ENCODE peak calls at places on chromosomes 2 and 18, in four cellular contexts. One of them, this sample, is unnamed.

GRCh38 chr18:11937874-11938478 is 29.9 kb upstream of the MPPE1 start:
- DNase-seq in HepG2: peak
- DNase-seq in endothelial cell of umbilical vein: peak
- DNase-seq in GM12878: peak
- DNase-seq in this sample: peak

GRCh38 chr2:224925822-224926124 is 116.5 kb downstream of the DOCK10 start:
- DNase-seq in GM12878: no peak
- DNase-seq in endothelial cell of umbilical vein: no peak
- DNase-seq in HepG2: no peak
- DNase-seq in this sample: no peak

GRCh38 chr2:70979626-70980025 is 1.2 kb downstream of the ANKRD53 start:
- DNase-seq in endothelial cell of umbilical vein: no peak
- DNase-seq in HepG2: no peak
- DNase-seq in GM12878: no peak
- DNase-seq in this sample: no peak

GRCh38 chr2:63888490-63889402 is 47.0 kb downstream of the UGP2 start:
- DNase-seq in HepG2: peak
- DNase-seq in endothelial cell of umbilical vein: peak
- DNase-seq in GM12878: peak
- DNase-seq in this sample: peak

GRCh38 chr2:12514168-12514567 is 202.6 kb upstream of the TRIB2 start:
- DNase-seq in endothelial cell of umbilical vein: no peak
- DNase-seq in GM12878: no peak
- DNase-seq in HepG2: no peak
- DNase-seq in this sample: no peak

GRCh38 chr2:46537624-46538023 is 58.3 kb downstream of the TMEM247 start:
- DNase-seq in endothelial cell of umbilical vein: no peak
- DNase-seq in GM12878: no peak
- DNase-seq in HepG2: no peak
- DNase-seq in this sample: no peak

GRCh38 chr2:113041871-113042270 is 10.8 kb downstream of the IL36B start:
- DNase-seq in endothelial cell of umbilical vein: no peak
- DNase-seq in GM12878: no peak
- DNase-seq in HepG2: no peak
- DNase-seq in this sample: no peak

GRCh38 chr2:235449568-235449967 is 44.3 kb upstream of the AGAP1 start:
- DNase-seq in HepG2: no peak
- DNase-seq in endothelial cell of umbilical vein: no peak
- DNase-seq in GM12878: no peak
- DNase-seq in this sample: no peak

GRCh38 chr2:215635071-215635787 is 199.4 kb upstream of the FN1 start:
- DNase-seq in endothelial cell of umbilical vein: no peak
- DNase-seq in GM12878: no peak
- DNase-seq in HepG2: no peak
- DNase-seq in this sample: no peak

DNA sequence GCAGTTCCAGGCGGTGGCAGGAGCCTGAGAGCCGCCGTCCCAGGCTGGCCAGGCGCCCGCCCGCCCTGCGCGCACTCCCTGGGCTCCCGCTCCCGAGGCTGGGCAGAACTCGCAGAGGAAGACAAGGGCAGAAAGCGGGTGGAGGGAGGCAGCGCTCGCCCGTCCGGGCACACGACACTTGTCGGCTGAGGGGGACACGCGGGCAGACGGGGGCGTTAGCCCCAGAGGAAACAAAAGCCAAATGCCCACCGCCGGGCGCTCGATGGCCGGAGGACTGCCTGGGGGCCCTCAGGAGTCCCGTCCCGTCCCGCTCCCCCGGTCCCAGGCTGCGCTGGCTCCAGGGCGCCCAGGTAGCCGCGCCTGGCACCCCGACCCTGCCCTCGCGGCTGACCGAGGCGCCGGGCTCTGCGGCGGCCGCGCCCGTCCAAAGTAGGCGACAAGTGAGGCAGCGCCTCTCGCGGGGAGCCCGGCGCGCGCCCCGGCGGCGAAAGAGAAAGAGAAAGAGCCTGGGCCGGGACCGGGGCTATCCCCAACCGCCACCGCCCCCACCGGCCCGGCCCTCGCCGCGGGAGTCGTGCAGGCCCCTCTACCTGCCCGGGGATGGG is 491 bp downstream of the L3MBTL4 start:
- DNase-seq in GM12878: no peak
- DNase-seq in endothelial cell of umbilical vein: no peak
- DNase-seq in HepG2: peak
- DNase-seq in this sample: no peak
- TF ChIP-seq EZH2 in GM12878: no peak
- TF ChIP-seq EZH2 in endothelial cell of umbilical vein: peak
- TF ChIP-seq EZH2 in HepG2: no peak
- TF ChIP-seq EZH2 in this sample: no peak

GRCh38 chr2:227889336-227889735 is 17.9 kb downstream of the DAW1 start:
- DNase-seq in HepG2: no peak
- DNase-seq in endothelial cell of umbilical vein: no peak
- DNase-seq in GM12878: no peak
- DNase-seq in this sample: no peak
- H2AFZ ChIP-seq in HepG2: no peak
- H2AFZ ChIP-seq in endothelial cell of umbilical vein: no peak
- H2AFZ ChIP-seq in GM12878: no peak
- H2AFZ ChIP-seq in this sample: no peak

GRCh38 chr18:23253630-23254029 is 118.3 kb downstream of the CABLES1 start:
- DNase-seq in endothelial cell of umbilical vein: no peak
- DNase-seq in GM12878: no peak
- DNase-seq in HepG2: no peak
- DNase-seq in this sample: no peak
- TF ChIP-seq EZH2 in endothelial cell of umbilical vein: no peak
- TF ChIP-seq EZH2 in GM12878: no peak
- TF ChIP-seq EZH2 in HepG2: no peak
- TF ChIP-seq EZH2 in this sample: no peak

GRCh38 chr2:48283870-48284269 is 246.1 kb upstream of the STON1 start:
- DNase-seq in GM12878: no peak
- DNase-seq in endothelial cell of umbilical vein: no peak
- DNase-seq in HepG2: no peak
- DNase-seq in this sample: no peak

GRCh38 chr2:48282281-48282680 is 247.7 kb upstream of the STON1 start:
- DNase-seq in HepG2: no peak
- DNase-seq in GM12878: no peak
- DNase-seq in endothelial cell of umbilical vein: no peak
- DNase-seq in this sample: no peak

GRCh38 chr2:48279347-48279746 is 250.6 kb upstream of the STON1 start:
- DNase-seq in endothelial cell of umbilical vein: no peak
- DNase-seq in GM12878: no peak
- DNase-seq in HepG2: no peak
- DNase-seq in this sample: no peak

GRCh38 chr2:48287971-48288370 is 242.0 kb upstream of the STON1 start:
- DNase-seq in GM12878: no peak
- DNase-seq in endothelial cell of umbilical vein: no peak
- DNase-seq in HepG2: no peak
- DNase-seq in this sample: no peak

DNA sequence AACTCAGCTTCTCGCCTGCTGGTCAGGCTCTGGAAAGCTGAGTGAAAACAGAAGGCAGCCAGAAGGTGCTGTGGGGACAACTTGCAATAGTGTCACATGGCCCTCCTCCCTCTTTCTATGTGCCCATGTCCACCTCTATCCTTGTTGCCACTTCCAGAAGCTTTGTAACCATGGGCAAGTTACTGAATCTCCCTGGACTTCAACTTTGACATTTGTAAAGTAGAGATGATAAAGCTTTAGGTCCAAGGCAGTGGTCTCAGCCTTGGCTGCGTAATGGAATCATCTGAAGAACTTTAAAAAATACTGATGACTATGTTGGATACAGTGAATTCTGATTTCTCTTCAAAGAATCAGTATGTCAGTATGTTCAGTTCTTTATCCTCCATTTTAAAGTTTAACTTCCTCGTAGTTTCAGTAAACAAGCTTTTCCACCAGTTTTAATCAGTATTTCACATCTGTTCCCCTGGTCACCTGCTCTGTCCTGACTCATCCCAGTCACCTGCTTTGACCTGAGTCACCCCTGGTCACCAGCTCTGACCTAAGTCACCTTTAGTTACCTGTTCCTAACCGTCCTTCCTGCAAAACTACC is 245.2 kb upstream of the STON1 start:
- DNase-seq in GM12878: no peak
- DNase-seq in HepG2: no peak
- DNase-seq in endothelial cell of umbilical vein: no peak
- DNase-seq in this sample: no peak
- H2AFZ ChIP-seq in GM12878: no peak
- H2AFZ ChIP-seq in HepG2: no peak
- H2AFZ ChIP-seq in endothelial cell of umbilical vein: no peak
- H2AFZ ChIP-seq in this sample: no peak

DNA sequence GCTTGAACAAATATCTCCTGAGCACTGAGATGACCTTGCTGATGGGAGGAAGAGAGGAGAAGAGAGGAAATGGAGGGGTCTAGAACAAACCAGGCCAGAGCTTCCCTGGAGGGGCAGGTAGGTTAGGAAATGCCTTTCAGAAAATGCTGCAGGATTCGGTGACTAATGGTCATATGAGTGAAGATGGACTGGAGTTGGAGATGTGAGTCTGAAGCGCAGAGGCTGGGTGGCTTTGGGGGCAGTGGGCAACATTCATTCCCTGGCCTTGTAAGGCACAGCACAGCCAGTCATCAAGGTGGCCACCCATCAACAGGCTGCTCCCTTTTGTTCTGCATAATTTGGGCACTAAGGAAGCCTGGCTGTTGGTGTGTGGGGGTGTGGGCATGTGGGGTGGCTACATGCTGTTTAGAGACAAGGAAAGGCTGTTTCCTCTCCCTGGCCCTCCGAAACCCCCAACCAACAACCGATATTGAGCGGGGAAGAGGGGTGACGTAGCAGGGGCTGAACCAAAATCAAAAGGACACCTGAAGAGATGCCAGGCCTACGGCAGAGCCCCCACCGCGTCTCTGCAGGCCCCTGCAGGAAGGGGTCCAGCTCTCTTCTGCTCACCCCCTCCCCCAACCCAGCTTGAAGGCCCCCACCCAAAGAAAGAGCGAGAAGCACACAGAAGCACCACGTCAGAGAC is 1.5 kb downstream of the SLC30A3 start:
- DNase-seq in GM12878: no peak
- DNase-seq in endothelial cell of umbilical vein: no peak
- DNase-seq in HepG2: no peak
- DNase-seq in this sample: no peak
- TF ChIP-seq EZH2 in GM12878: no peak
- TF ChIP-seq EZH2 in endothelial cell of umbilical vein: no peak
- TF ChIP-seq EZH2 in HepG2: peak
- TF ChIP-seq EZH2 in this sample: no peak

GRCh38 chr18:48541026-48541746 is 2.4 kb downstream of the CTIF start:
- DNase-seq in endothelial cell of umbilical vein: peak
- DNase-seq in GM12878: no peak
- DNase-seq in HepG2: no peak
- DNase-seq in this sample: no peak
- H2AFZ ChIP-seq in endothelial cell of umbilical vein: peak
- H2AFZ ChIP-seq in GM12878: no peak
- H2AFZ ChIP-seq in HepG2: no peak
- H2AFZ ChIP-seq in this sample: no peak

DNA sequence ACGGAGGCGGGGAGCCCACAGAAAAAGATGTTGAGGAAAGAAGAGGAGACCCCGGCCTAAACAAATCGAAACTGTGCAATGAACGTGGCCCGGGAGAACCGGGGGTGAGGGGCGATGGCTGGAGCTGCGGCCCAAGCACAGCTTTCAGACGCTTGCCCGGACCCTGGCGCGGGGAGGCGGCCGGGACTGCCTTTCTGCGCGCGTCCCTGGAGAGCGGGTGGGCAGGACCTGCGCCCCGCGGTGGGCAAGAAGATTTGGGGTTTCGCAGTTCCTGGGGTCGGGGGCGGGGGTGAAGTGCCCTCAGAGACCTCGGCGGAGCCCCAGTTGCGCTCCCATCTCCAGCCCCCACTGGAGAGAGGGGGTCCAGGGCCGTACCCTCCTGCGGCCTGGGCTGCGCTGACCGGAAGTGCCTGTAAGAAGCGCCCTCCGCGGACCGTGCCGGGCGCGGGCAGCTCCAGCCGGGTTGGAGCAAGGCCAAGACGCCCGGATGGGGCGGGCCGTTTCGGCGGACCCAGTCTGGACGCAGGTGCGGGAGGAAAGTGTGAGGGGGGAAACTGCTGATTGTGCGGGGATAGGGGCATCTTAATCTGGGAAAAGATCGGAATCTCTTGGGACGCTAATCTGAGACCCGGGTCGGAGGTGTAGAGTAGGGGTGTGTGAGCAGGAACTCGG is 11.6 kb downstream of the EN1 start:
- DNase-seq in HepG2: no peak
- DNase-seq in GM12878: no peak
- DNase-seq in endothelial cell of umbilical vein: no peak
- DNase-seq in this sample: no peak
- TF ChIP-seq EZH2 in HepG2: no peak
- TF ChIP-seq EZH2 in GM12878: no peak
- TF ChIP-seq EZH2 in endothelial cell of umbilical vein: peak
- TF ChIP-seq EZH2 in this sample: no peak